ENCODE peak calls at places on chromosomes 11 and 22, in five cellular contexts. J, X, T, D and E are unnamed samples.
A peak's percentile ranks its signal among the peaks of the same experiment; 100 is the strongest.

GRCh38 chr11:37623778-37624177 is 1025.7 kb upstream of the RAG2 start:
- DNase-seq in J (no peak), X (no peak), T (no peak), D (no peak), E (no peak)

GRCh38 chr11:1237128-1237580 is 14.3 kb downstream of the MUC5B start:
- DNase-seq in J (no peak), X (no peak), T (no peak), D (no peak), E (no peak)

GRCh38 chr11:92227954-92228935 is 3.6 kb downstream of the FAT3 start:
- DNase-seq in J (no peak), X (no peak), T (no peak), D (no peak), E (no peak)

GRCh38 chr11:73972620-73973449 is 9.8 kb downstream of the UCP2 start:
- DNase-seq in J (peak; percentile 25), X (no peak), T (no peak), D (peak; percentile 30), E (no peak)

GRCh38 chr11:130408401-130408890 is 20.0 kb downstream of the ADAMTS8 start:
- DNase-seq in J (no peak), X (no peak), T (no peak), D (no peak), E (no peak)

GRCh38 chr22:46584081-46584903 is 35.9 kb upstream of the GRAMD4 start:
- DNase-seq in J (no peak), X (no peak), T (peak; percentile 48), D (no peak), E (no peak)

GRCh38 chr22:29370556-29370955 is 17.8 kb downstream of the AP1B1 start:
- DNase-seq in J (no peak), X (no peak), T (no peak), D (peak; percentile 95), E (no peak)

GRCh38 chr22:32044913-32045312 is 1.9 kb downstream of the SLC5A1 start:
- DNase-seq in J (no peak), X (no peak), T (no peak), D (no peak), E (no peak)

GRCh38 chr11:57426754-57427691 is at the start of gene SLC43A3:
- DNase-seq in J (peak; percentile 90), X (peak; percentile 38), T (peak; percentile 82), D (peak; percentile 75), E (peak; percentile 17)

GRCh38 chr11:130181295-130182272 is 22.0 kb downstream of the ST14 start:
- DNase-seq in J (no peak), X (no peak), T (peak; percentile 83), D (peak; percentile 98), E (no peak)

GRCh38 chr11:765025-765801 is 12.1 kb downstream of the GATD1 start:
- DNase-seq in J (peak; percentile 64), X (peak; percentile 53), T (peak; percentile 36), D (peak; percentile 65), E (no peak)

GRCh38 chr11:122198291-122198983 is 82.4 kb upstream of the BLID start:
- DNase-seq in J (no peak), X (peak; percentile 20), T (peak; percentile 52), D (no peak), E (no peak)

DNA sequence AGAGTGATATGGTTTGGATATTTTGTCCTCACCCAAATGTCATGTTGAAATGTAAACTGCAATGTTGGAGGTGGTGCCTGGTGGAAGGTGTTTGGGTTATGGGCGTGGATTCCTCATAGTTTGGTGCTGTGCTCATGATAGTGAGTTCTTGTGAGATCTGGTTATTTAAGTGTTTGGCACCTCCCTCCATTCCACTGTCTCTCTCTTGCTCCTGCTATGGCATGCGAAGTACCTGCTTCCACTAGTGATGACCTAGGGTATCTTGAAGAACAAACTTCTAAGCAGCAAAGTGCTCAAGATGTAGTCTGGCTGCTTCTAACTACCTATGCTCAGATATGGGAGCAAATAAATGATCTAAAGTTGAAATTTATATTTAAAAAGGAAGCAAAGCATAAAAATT is 55.9 kb upstream of the TSPAN18 start:
- DNase-seq in J (no peak), X (no peak), T (no peak), D (no peak), E (no peak)
- H3K4me2 ChIP-seq in J (no peak overlapping the region), X (no peak overlapping the region), T (no peak overlapping the region), D (no peak overlapping the region), E (no peak overlapping the region)

DNA sequence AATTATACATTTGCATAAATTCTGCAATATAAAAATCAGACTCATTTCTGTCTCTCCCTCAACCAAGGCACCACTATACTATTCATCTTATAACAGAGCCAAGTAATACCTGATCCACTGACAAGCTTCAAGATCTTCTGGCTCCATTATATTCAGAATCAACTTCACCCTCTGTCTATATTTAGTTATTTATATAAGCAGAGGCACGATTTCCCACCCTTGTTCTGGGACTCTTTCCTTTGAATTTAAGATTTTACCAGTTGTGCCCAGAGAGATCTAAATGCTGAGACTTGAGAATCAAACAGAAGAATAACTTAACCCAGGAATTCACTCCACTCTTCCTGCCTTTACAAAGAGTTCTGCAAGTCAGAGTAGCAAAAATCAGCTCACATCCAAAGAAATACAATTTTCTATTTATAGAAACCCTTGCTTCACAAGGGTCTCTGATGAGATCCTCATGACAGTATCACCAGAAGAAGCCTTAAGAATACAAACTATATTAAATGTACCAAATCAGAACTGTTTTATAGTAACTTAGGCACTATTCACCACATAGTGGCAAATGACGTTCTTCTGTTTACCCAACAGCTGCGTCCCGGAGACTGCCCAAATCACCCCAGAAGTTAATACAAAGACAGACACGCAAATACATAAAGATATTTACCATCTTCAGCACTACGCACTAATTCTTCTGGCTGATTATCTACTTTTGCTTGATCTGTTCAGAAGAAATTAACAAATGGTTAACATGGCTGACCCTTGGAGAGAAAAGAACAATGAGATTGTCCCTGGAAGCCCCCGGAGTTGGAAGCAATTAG is 32.3 kb upstream of the CCDC89 start:
- DNase-seq in J (no peak), X (no peak), T (peak; percentile 28), D (no peak), E (no peak)
- H3K4me2 ChIP-seq in J (no peak overlapping the region), X (no peak overlapping the region), T (peak overlapping the region; percentile 56), D (no peak overlapping the region), E (peak overlapping the region; percentile 63)

DNA sequence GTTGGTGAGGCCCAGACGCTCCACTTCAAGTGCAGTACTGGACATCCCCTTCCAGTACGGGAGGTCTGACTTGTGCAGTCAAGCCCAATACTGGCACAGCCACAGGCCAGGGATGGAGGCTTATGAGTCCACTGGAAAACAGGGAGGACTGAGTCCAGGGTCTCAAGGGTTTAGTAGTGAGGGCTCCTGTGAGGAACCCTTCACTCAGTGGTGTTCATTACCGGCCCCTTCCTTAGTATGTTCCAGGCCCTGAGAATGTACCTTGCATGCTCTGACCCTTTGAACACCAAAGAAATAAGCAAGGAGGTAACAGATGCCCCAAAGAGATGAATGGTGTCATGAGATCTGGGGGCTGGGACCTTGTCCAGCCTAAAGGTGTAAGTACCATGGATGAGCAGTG is 11.8 kb downstream of the PRAME start:
- DNase-seq in J (no peak), X (no peak), T (no peak), D (no peak), E (no peak)
- H3K4me2 ChIP-seq in J (no peak overlapping the region), X (no peak overlapping the region), T (no peak overlapping the region), D (no peak overlapping the region), E (no peak overlapping the region)

GRCh38 chr11:66556086-66556485 is 9.4 kb downstream of the ACTN3 start:
- DNase-seq in J (no peak), X (no peak), T (no peak), D (no peak), E (no peak)
- H3K4me2 ChIP-seq in J (no peak overlapping the region), X (no peak overlapping the region), T (no peak overlapping the region), D (no peak overlapping the region), E (no peak overlapping the region)